ENCODE peak calls at places on chromosomes 4 and X, in four cellular contexts. One of them, this sample, is unnamed.

GRCh38 chr4:127606823-127607222 is 25.9 kb upstream of the INTU start:
- DNase-seq in K562: no peak
- DNase-seq in SK-N-SH: no peak
- DNase-seq in IMR-90: no peak
- DNase-seq in this sample: no peak

GRCh38 chr4:2946812-2947600 is 16.2 kb downstream of the NOP14 start:
- DNase-seq in K562: no peak
- DNase-seq in IMR-90: peak
- DNase-seq in SK-N-SH: no peak
- DNase-seq in this sample: no peak

GRCh38 chrX:53080628-53081580 is 1.3 kb upstream of the TSPYL2 start:
- DNase-seq in K562: no peak
- DNase-seq in SK-N-SH: no peak
- DNase-seq in IMR-90: peak
- DNase-seq in this sample: no peak

GRCh38 chr4:7389101-7389701 is 45.5 kb downstream of the PSAPL1 start:
- DNase-seq in K562: no peak
- DNase-seq in IMR-90: no peak
- DNase-seq in SK-N-SH: peak
- DNase-seq in this sample: peak

GRCh38 chr4:147831452-147832192 is 99.7 kb downstream of the ARHGAP10 start:
- DNase-seq in K562: no peak
- DNase-seq in SK-N-SH: no peak
- DNase-seq in IMR-90: peak
- DNase-seq in this sample: no peak

GRCh38 chr4:16524911-16525574 is 298.8 kb upstream of the TAPT1 start:
- DNase-seq in SK-N-SH: no peak
- DNase-seq in K562: no peak
- DNase-seq in IMR-90: peak
- DNase-seq in this sample: no peak

GRCh38 chr4:24642941-24643628 is 58.7 kb upstream of the DHX15 start:
- DNase-seq in SK-N-SH: no peak
- DNase-seq in K562: no peak
- DNase-seq in IMR-90: peak
- DNase-seq in this sample: no peak

GRCh38 chr4:102825261-102826071 is 1.9 kb downstream of the UBE2D3 start:
- DNase-seq in IMR-90: peak
- DNase-seq in SK-N-SH: peak
- DNase-seq in K562: no peak
- DNase-seq in this sample: no peak

GRCh38 chrX:69133561-69134542 is 31.4 kb downstream of the PJA1 start:
- DNase-seq in SK-N-SH: peak
- DNase-seq in IMR-90: peak
- DNase-seq in K562: peak
- DNase-seq in this sample: no peak

GRCh38 chr4:125388653-125389052 is 73.9 kb downstream of the FAT4 start:
- DNase-seq in K562: no peak
- DNase-seq in SK-N-SH: no peak
- DNase-seq in IMR-90: peak
- DNase-seq in this sample: no peak

GRCh38 chrX:123188081-123188480 is 4.0 kb downstream of the GRIA3 start:
- DNase-seq in SK-N-SH: no peak
- DNase-seq in IMR-90: no peak
- DNase-seq in K562: no peak
- DNase-seq in this sample: no peak

GRCh38 chr4:7628432-7628831 is 193.7 kb upstream of the PSAPL1 start:
- DNase-seq in IMR-90: no peak
- DNase-seq in K562: no peak
- DNase-seq in SK-N-SH: no peak
- DNase-seq in this sample: no peak

GRCh38 chr4:152655272-152656129 is 24.3 kb downstream of the TMEM154 start:
- DNase-seq in K562: no peak
- DNase-seq in SK-N-SH: no peak
- DNase-seq in IMR-90: no peak
- DNase-seq in this sample: no peak

GRCh38 chr4:77493829-77494551 is 111.6 kb upstream of the CXCL13 start:
- DNase-seq in IMR-90: no peak
- DNase-seq in K562: no peak
- DNase-seq in SK-N-SH: no peak
- DNase-seq in this sample: no peak

GRCh38 chr4:13797061-13797460 is 169.5 kb upstream of the BOD1L1 start:
- DNase-seq in IMR-90: no peak
- DNase-seq in K562: no peak
- DNase-seq in SK-N-SH: no peak
- DNase-seq in this sample: no peak

GRCh38 chrX:35380808-35381700 is 417.1 kb upstream of the MAGEB16 start:
- DNase-seq in SK-N-SH: peak
- DNase-seq in IMR-90: peak
- DNase-seq in K562: peak
- DNase-seq in this sample: no peak

GRCh38 chr4:177453116-177453515 is 10.9 kb upstream of the AGA start:
- DNase-seq in K562: no peak
- DNase-seq in IMR-90: no peak
- DNase-seq in SK-N-SH: no peak
- DNase-seq in this sample: no peak

GRCh38 chr4:38178666-38178995 is 218.4 kb downstream of the PTTG2 start:
- DNase-seq in K562: no peak
- DNase-seq in IMR-90: no peak
- DNase-seq in SK-N-SH: no peak
- DNase-seq in this sample: no peak

GRCh38 chrX:47218920-47219815 is 687 bp downstream of the CDK16 start:
- DNase-seq in K562: peak
- DNase-seq in SK-N-SH: peak
- DNase-seq in IMR-90: no peak
- DNase-seq in this sample: no peak

GRCh38 chr4:89598602-89599001 is 238.4 kb downstream of the SNCA start:
- DNase-seq in IMR-90: peak
- DNase-seq in K562: no peak
- DNase-seq in SK-N-SH: peak
- DNase-seq in this sample: no peak

GRCh38 chr4:185912779-185913178 is 100.8 kb upstream of the SORBS2 start:
- DNase-seq in K562: no peak
- DNase-seq in SK-N-SH: no peak
- DNase-seq in IMR-90: no peak
- DNase-seq in this sample: no peak

GRCh38 chr4:122874194-122874593 is 47.6 kb downstream of the FGF2 start:
- DNase-seq in SK-N-SH: no peak
- DNase-seq in IMR-90: peak
- DNase-seq in K562: no peak
- DNase-seq in this sample: no peak

GRCh38 chrX:24147165-24147564 is 2.4 kb upstream of the ZFX start:
- DNase-seq in SK-N-SH: no peak
- DNase-seq in K562: no peak
- DNase-seq in IMR-90: no peak
- DNase-seq in this sample: no peak

GRCh38 chr4:38621004-38621684 is 42.9 kb upstream of the KLF3 start:
- DNase-seq in IMR-90: peak
- DNase-seq in SK-N-SH: no peak
- DNase-seq in K562: peak
- DNase-seq in this sample: no peak

GRCh38 chr4:87410669-87411068 is 11.7 kb upstream of the NUDT9 start:
- DNase-seq in IMR-90: peak
- DNase-seq in K562: no peak
- DNase-seq in SK-N-SH: no peak
- DNase-seq in this sample: no peak

GRCh38 chrX:2351999-2352995 is 148.5 kb downstream of the DHRSX start:
- DNase-seq in K562: peak
- DNase-seq in IMR-90: peak
- DNase-seq in SK-N-SH: no peak
- DNase-seq in this sample: no peak

GRCh38 chr4:73381214-73381613 is 22.9 kb upstream of the ALB start:
- DNase-seq in SK-N-SH: no peak
- DNase-seq in K562: no peak
- DNase-seq in IMR-90: no peak
- DNase-seq in this sample: no peak

GRCh38 chr4:142222127-142222526 is 585.7 kb downstream of the IL15 start:
- DNase-seq in IMR-90: peak
- DNase-seq in SK-N-SH: no peak
- DNase-seq in K562: no peak
- DNase-seq in this sample: no peak

GRCh38 chr4:5146248-5146647 is 95.0 kb downstream of the STK32B start:
- DNase-seq in K562: no peak
- DNase-seq in IMR-90: no peak
- DNase-seq in SK-N-SH: no peak
- DNase-seq in this sample: no peak

GRCh38 chrX:104565791-104566687 is at the start of gene IL1RAPL2:
- DNase-seq in IMR-90: no peak
- DNase-seq in K562: peak
- DNase-seq in SK-N-SH: peak
- DNase-seq in this sample: peak
- TF ChIP-seq USF2 in IMR-90: no peak
- TF ChIP-seq USF2 in K562: no peak
- TF ChIP-seq USF2 in SK-N-SH: no peak
- TF ChIP-seq USF2 in this sample: no peak

GRCh38 chr4:835148-836002 is 9.4 kb upstream of the CPLX1 start:
- DNase-seq in IMR-90: no peak
- DNase-seq in K562: no peak
- DNase-seq in SK-N-SH: peak
- DNase-seq in this sample: no peak

GRCh38 chr4:836003-836511 is 10.1 kb upstream of the CPLX1 start:
- DNase-seq in IMR-90: no peak
- DNase-seq in K562: no peak
- DNase-seq in SK-N-SH: no peak
- DNase-seq in this sample: no peak

GRCh38 chr4:833731-834367 is 7.9 kb upstream of the CPLX1 start:
- DNase-seq in SK-N-SH: no peak
- DNase-seq in K562: no peak
- DNase-seq in IMR-90: no peak
- DNase-seq in this sample: no peak

GRCh38 chr4:833156-833555 is 7.2 kb upstream of the CPLX1 start:
- DNase-seq in SK-N-SH: no peak
- DNase-seq in K562: no peak
- DNase-seq in IMR-90: no peak
- DNase-seq in this sample: no peak

GRCh38 chr4:834368-835147 is 8.6 kb upstream of the CPLX1 start:
- DNase-seq in SK-N-SH: no peak
- DNase-seq in IMR-90: no peak
- DNase-seq in K562: no peak
- DNase-seq in this sample: no peak
- TF ChIP-seq USF2 in SK-N-SH: no peak
- TF ChIP-seq USF2 in IMR-90: no peak
- TF ChIP-seq USF2 in K562: no peak
- TF ChIP-seq USF2 in this sample: no peak

GRCh38 chr4:164977243-164978164 is at the start of gene TRIM61:
- DNase-seq in IMR-90: peak
- DNase-seq in K562: peak
- DNase-seq in SK-N-SH: peak
- DNase-seq in this sample: no peak
- TF ChIP-seq USF2 in IMR-90: no peak
- TF ChIP-seq USF2 in K562: no peak
- TF ChIP-seq USF2 in SK-N-SH: no peak
- TF ChIP-seq USF2 in this sample: no peak

DNA sequence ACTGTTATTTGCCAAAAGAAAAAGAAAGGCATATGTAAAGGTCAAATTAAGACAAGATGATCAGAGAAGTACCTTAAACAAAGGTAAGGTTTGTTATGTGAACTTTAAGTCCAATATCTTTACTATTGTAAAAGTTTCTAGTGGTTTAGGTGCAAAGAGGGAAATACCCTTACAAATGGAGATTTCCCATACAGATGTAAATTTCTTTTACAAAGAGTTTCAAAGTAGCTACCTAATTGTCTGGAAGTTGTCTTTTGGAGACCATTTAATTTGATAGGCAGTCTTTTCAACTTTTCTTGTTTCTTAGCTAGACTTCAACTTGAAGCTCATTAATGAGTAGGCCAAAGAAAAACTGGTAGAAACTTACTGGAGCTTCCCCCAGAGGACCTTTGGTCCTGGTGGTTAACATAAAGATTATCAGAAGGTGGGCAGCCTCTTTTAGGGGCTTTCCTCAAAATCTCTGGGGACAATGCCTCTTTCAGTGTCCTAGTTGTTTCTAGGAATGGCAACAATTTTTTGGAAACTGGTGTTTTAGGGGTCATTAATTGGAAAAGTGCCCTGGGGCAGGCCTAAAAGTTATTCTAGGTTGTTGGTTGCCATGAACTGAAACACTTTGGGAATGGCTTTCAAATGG is 297.3 kb downstream of the GUCY2F start:
- DNase-seq in K562: no peak
- DNase-seq in IMR-90: no peak
- DNase-seq in SK-N-SH: no peak
- DNase-seq in this sample: no peak
- TF ChIP-seq USF2 in K562: no peak
- TF ChIP-seq USF2 in IMR-90: no peak
- TF ChIP-seq USF2 in SK-N-SH: no peak
- TF ChIP-seq USF2 in this sample: no peak

GRCh38 chrX:153474266-153474665 is 3.9 kb upstream of the HAUS7 start:
- DNase-seq in SK-N-SH: no peak
- DNase-seq in K562: no peak
- DNase-seq in IMR-90: no peak
- DNase-seq in this sample: no peak
- TF ChIP-seq USF2 in SK-N-SH: no peak
- TF ChIP-seq USF2 in K562: no peak
- TF ChIP-seq USF2 in IMR-90: no peak
- TF ChIP-seq USF2 in this sample: no peak

DNA sequence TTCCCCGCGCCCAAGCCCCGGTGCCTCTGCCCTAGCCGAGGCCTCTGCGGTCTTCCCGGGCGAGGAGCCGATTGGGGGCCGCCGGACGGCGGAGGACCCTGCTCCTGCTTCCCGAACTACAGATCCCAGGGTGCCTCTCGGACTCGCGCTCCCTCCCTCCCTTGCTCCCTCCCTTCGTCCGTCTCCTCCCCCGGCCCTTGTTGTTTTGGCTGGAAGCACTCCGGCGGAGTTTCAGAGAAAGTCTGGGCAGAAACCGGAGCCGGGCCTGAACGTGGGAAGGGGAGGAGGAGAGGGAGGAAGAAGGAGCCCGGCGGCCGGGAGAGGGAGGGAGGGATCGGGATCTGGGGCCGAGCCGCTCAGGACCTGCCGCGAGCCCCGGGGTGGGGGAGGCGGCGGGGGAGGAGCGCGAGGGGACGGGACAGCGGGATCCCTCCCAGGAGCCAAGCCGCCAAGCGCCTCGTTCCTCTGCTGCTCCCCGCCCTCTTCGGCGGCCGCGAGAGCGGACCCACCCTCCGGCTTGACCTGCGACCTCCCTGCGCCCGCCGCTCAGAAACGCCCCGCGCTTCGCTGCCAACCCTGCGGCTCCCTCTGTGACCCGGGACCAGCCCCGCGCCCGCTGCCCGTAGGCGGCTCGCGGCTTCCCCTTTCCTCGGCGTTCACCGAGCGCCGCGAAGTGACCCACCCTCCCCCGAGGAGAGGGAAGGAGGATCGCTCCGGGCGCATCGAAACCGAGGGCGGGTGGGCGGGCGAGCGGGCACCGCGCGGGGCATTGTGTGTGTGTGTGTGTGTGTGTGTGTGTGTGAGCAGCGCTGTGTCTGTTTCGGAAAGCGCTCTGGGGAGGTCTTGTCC is 473 bp upstream of the GAB1 start:
- DNase-seq in SK-N-SH: peak
- DNase-seq in IMR-90: peak
- DNase-seq in K562: peak
- DNase-seq in this sample: peak
- TF ChIP-seq USF2 in SK-N-SH: no peak
- TF ChIP-seq USF2 in IMR-90: no peak
- TF ChIP-seq USF2 in K562: no peak
- TF ChIP-seq USF2 in this sample: no peak

This sample was measured in H1.